ENCODE peak calls at places on chromosomes 4 and X, in seven cellular contexts. O is suprapubic skin, L is Panc1, G is sigmoid colon, M is GM23338, C is stomach, X is spleen. Z is an unnamed sample.

GRCh38 chr4:96652158-96652557 is 812.3 kb downstream of the PDHA2 start:
- DNase-seq in O (no peak), L (no peak), G (no peak), M (no peak), C (no peak), X (no peak), Z (no peak)

GRCh38 chr4:167021545-167022155 is 212.6 kb downstream of the SPOCK3 start:
- DNase-seq in O (peak), L (peak), G (peak), M (peak), C (peak), X (peak), Z (peak)

GRCh38 chrX:83510466-83511181 is 2.5 kb downstream of the POU3F4 start:
- DNase-seq in O (no peak), L (no peak), G (no peak), M (peak), C (no peak), X (no peak), Z (no peak)

GRCh38 chr4:100190643-100191600 is 654 bp upstream of the DDIT4L start:
- DNase-seq in O (no peak), L (no peak), G (no peak), M (peak), C (no peak), X (no peak), Z (no peak)

GRCh38 chrX:24023972-24024664 is 2.9 kb downstream of the KLHL15 start:
- DNase-seq in O (no peak), L (no peak), G (no peak), M (no peak), C (no peak), X (no peak), Z (no peak)

GRCh38 chr4:56686537-56687231 is 5.6 kb upstream of the HOPX start:
- DNase-seq in O (no peak), L (no peak), G (no peak), M (no peak), C (no peak), X (no peak), Z (no peak)

GRCh38 chr4:6201580-6202091 is 1.3 kb upstream of the JAKMIP1 start:
- DNase-seq in O (no peak), L (no peak), G (peak), M (no peak), C (no peak), X (no peak), Z (no peak)

GRCh38 chr4:5821665-5822358 is 71.1 kb downstream of the CRMP1 start:
- DNase-seq in O (no peak), L (no peak), G (no peak), M (peak), C (no peak), X (peak), Z (no peak)

GRCh38 chr4:90318208-90318607 is 191.0 kb downstream of the CCSER1 start:
- DNase-seq in O (no peak), L (peak), G (no peak), M (no peak), C (no peak), X (no peak), Z (no peak)

GRCh38 chrX:2485460-2485753 is 15.4 kb downstream of the DHRSX start:
- DNase-seq in O (no peak), L (no peak), G (no peak), M (peak), C (no peak), X (no peak), Z (no peak)

GRCh38 chrX:37830371-37830770 is 17.0 kb downstream of the DYNLT3 start:
- DNase-seq in O (no peak), L (no peak), G (no peak), M (no peak), C (no peak), X (no peak), Z (no peak)

GRCh38 chr4:244471-244870 is 60.8 kb downstream of the ZNF732 start:
- DNase-seq in O (no peak), L (peak), G (peak), M (peak), C (peak), X (no peak), Z (peak)

GRCh38 chr4:137510866-137511265 is 21.4 kb downstream of the PCDH18 start:
- DNase-seq in O (no peak), L (no peak), G (no peak), M (peak), C (no peak), X (no peak), Z (no peak)

GRCh38 chr4:9976781-9977180 is 44.5 kb downstream of the SLC2A9 start:
- DNase-seq in O (no peak), L (no peak), G (no peak), M (no peak), C (no peak), X (no peak), Z (no peak)

GRCh38 chrX:67563469-67564448 is 19.9 kb downstream of the AR start:
- DNase-seq in O (no peak), L (no peak), G (no peak), M (no peak), C (no peak), X (no peak), Z (no peak)

GRCh38 chr4:95998311-95998710 is 158.4 kb downstream of the PDHA2 start:
- DNase-seq in O (no peak), L (no peak), G (no peak), M (no peak), C (no peak), X (no peak), Z (no peak)

GRCh38 chr4:95059630-95060029 is 301.9 kb downstream of the BMPR1B start:
- DNase-seq in O (no peak), L (no peak), G (no peak), M (no peak), C (no peak), X (no peak), Z (no peak)

GRCh38 chrX:78321809-78322208 is 5.6 kb downstream of the CYSLTR1 start:
- DNase-seq in O (no peak), L (no peak), G (no peak), M (no peak), C (peak), X (peak), Z (peak)

GRCh38 chr4:132328761-132329160 is 820.3 kb upstream of the PCDH10 start:
- DNase-seq in O (no peak), L (no peak), G (no peak), M (no peak), C (no peak), X (no peak), Z (no peak)

GRCh38 chrX:1351981-1352714 is 15.6 kb downstream of the IL3RA start:
- DNase-seq in O (no peak), L (no peak), G (no peak), M (no peak), C (no peak), X (peak), Z (no peak)

GRCh38 chr4:54877006-54877405 is 219.2 kb downstream of the KIT start:
- DNase-seq in O (no peak), L (no peak), G (no peak), M (no peak), C (no peak), X (no peak), Z (no peak)

GRCh38 chr4:152680988-152681731 is 1.4 kb upstream of the TMEM154 start:
- DNase-seq in O (no peak), L (no peak), G (no peak), M (no peak), C (no peak), X (no peak), Z (no peak)

GRCh38 chr4:152676052-152676854 is 3.5 kb downstream of the TMEM154 start:
- DNase-seq in O (no peak), L (no peak), G (no peak), M (no peak), C (no peak), X (no peak), Z (no peak)

GRCh38 chr4:152679414-152680281 is at the start of gene TMEM154:
- DNase-seq in O (peak), L (no peak), G (peak), M (peak), C (peak), X (peak), Z (peak)

GRCh38 chr4:152682143-152682542 is 2.3 kb upstream of the TMEM154 start:
- DNase-seq in O (no peak), L (no peak), G (no peak), M (no peak), C (no peak), X (no peak), Z (no peak)

GRCh38 chr4:152678841-152679240 is 956 bp downstream of the TMEM154 start:
- DNase-seq in O (no peak), L (no peak), G (no peak), M (no peak), C (no peak), X (no peak), Z (no peak)
- H3K4me3 ChIP-seq in O (peak), L (no peak), G (no peak), M (peak), C (no peak), X (peak), Z (peak)

GRCh38 chr4:177182156-177182555 is 127.5 kb upstream of the NEIL3 start:
- DNase-seq in O (no peak), L (no peak), G (no peak), M (no peak), C (no peak), X (no peak), Z (no peak)
- H3K27ac ChIP-seq in O (no peak), L (no peak), G (no peak), M (no peak), C (no peak), X (no peak), Z (no peak)

GRCh38 chrX:42289492-42290385 is 366.4 kb upstream of the CASK start:
- DNase-seq in O (no peak), L (no peak), G (no peak), M (no peak), C (no peak), X (no peak), Z (no peak)
- TF ChIP-seq POLR2AphosphoS5 in O (no peak), L (no peak), G (no peak), M (no peak), C (no peak), X (no peak), Z (no peak)

GRCh38 chr4:70712604-70713452 is 8.9 kb upstream of the RUFY3 start:
- DNase-seq in O (no peak), L (no peak), G (no peak), M (no peak), C (no peak), X (no peak), Z (no peak)
- H3K4me3 ChIP-seq in O (no peak), L (no peak), G (no peak), M (no peak), C (no peak), X (no peak), Z (no peak)

DNA sequence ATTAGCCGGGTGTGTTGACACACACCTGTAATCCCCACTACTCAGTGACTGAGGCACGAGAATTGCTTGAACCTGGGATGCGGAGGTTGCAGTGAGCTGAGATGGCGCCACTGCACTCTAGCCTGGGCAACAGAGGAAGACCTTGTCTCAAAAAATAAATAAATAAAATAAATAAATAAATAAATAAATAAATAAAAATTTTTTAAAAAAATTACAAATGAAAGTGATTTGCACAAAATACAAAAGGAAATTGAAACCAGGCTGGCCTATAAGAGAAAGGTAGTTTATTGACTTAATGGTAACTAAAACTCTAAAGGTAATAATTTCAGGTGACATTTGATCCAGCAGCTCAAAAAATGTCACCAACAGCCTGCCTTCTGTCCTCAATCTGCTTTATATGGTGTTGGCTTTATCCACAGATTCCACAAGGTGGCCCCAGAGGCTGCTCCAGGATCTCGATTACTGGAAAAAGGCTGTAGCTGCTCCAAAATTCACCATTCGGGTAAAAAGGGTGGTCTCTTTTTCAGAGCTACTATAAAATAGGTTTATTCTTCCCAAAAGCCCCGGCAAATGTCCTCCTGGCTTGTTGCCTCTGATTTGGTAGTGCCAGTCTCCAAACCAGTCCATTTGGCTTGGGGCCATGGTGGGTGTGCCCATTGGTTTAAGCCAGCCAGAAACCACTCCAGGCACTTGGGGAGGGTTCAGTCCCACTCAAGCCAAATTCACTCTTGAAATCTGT is 61.4 kb upstream of the TRIM2 start:
- DNase-seq in O (peak), L (peak), G (peak), M (peak), C (peak), X (no peak), Z (no peak)
- H3K27ac ChIP-seq in O (no peak), L (peak), G (no peak), M (no peak), C (peak), X (no peak), Z (no peak)

GRCh38 chrX:6151971-6152370 is 76.7 kb downstream of the NLGN4X start:
- DNase-seq in O (no peak), L (no peak), G (no peak), M (no peak), C (no peak), X (no peak), Z (no peak)
- TF ChIP-seq POLR2AphosphoS5 in O (no peak), L (no peak), G (no peak), M (no peak), C (no peak), X (no peak), Z (no peak)

GRCh38 chrX:48514126-48514806 is 5.5 kb downstream of the PORCN start:
- DNase-seq in O (no peak), L (no peak), G (no peak), M (no peak), C (no peak), X (no peak), Z (no peak)
- H3K4me3 ChIP-seq in O (no peak), L (no peak), G (no peak), M (no peak), C (no peak), X (no peak), Z (no peak)

GRCh38 chrX:41475166-41475565 is 28.0 kb downstream of the NYX start:
- DNase-seq in O (no peak), L (no peak), G (no peak), M (peak), C (no peak), X (no peak), Z (no peak)
- H3K27ac ChIP-seq in O (no peak), L (no peak), G (no peak), M (peak), C (no peak), X (no peak), Z (no peak)